ENCODE peak calls at places on chromosome 16, in six cellular contexts. A is esophagus squamous epithelium; G is KBM-7; N is stimulated activated CD8-positive, alpha-beta memory T cell treated with anti-CD3 and anti-CD28 coated beads, Interleukin-4, amount 100 ng/mL, for 1 hour; V is activated CD8-positive, alpha-beta T cell treated with anti-CD3 and anti-CD28 coated beads, Interleukin-2, amount 10 ng/mL, durations not matched to agents 7 days and 5 days; C is SJSA1. L is an unnamed sample.

GRCh38 chr16:15770512-15770911 is 86.3 kb downstream of the MYH11 start:
- DNase-seq in A (no peak), G (no peak), N (no peak), V (no peak), C (no peak), L (no peak)

GRCh38 chr16:46830417-46830901 is 521 bp downstream of the C16orf87 start:
- DNase-seq in A (no peak), G (no peak), N (peak; percentile 4), V (peak; percentile 52), C (no peak), L (no peak)

GRCh38 chr16:74730049-74730683 is 29.5 kb upstream of the MLKL start:
- DNase-seq in A (no peak), G (peak; percentile 42), N (no peak), V (no peak), C (no peak), L (no peak)

GRCh38 chr16:512802-513201 is 14.7 kb upstream of the CAPN15 start:
- DNase-seq in A (no peak), G (no peak), N (no peak), V (no peak), C (no peak), L (no peak)

GRCh38 chr16:67719778-67720144 is 645 bp upstream of the GFOD2 start:
- DNase-seq in A (no peak), G (peak; percentile 32), N (peak; percentile 14), V (peak; percentile 46), C (no peak), L (peak; percentile 25)

GRCh38 chr16:88846088-88846487 is 10.7 kb downstream of the GALNS start:
- DNase-seq in A (no peak), G (no peak), N (no peak), V (no peak), C (no peak), L (no peak)

GRCh38 chr16:28297784-28298510 is 5.6 kb downstream of the SBK1 start:
- DNase-seq in A (no peak), G (no peak), N (no peak), V (peak; percentile 58), C (no peak), L (no peak)

GRCh38 chr16:54649846-54650245 is 280.8 kb upstream of the IRX5 start:
- DNase-seq in A (no peak), G (no peak), N (no peak), V (no peak), C (no peak), L (no peak)

GRCh38 chr16:29154676-29155121 is 169.8 kb downstream of the LAT start:
- DNase-seq in A (no peak), G (no peak), N (no peak), V (no peak), C (peak; percentile 75), L (no peak)

GRCh38 chr16:57367111-57367752 is 5.1 kb upstream of the CX3CL1 start:
- DNase-seq in A (no peak), G (no peak), N (no peak), V (no peak), C (no peak), L (no peak)

GRCh38 chr16:73771676-73772075 is 524.9 kb upstream of the PSMD7 start:
- DNase-seq in A (no peak), G (peak; percentile 5), N (no peak), V (no peak), C (no peak), L (no peak)

GRCh38 chr16:57993452-57993851 is 7.0 kb downstream of the ZNF319 start:
- DNase-seq in A (no peak), G (no peak), N (no peak), V (no peak), C (peak; percentile 73), L (no peak)

GRCh38 chr16:81803332-81803731 is 24.2 kb downstream of the PLCG2 start:
- DNase-seq in A (no peak), G (no peak), N (no peak), V (no peak), C (no peak), L (no peak)

GRCh38 chr16:89155184-89155679 is 16.3 kb upstream of the CDH15 start:
- DNase-seq in A (no peak), G (no peak), N (no peak), V (no peak), C (no peak), L (no peak)

GRCh38 chr16:8887952-8888560 is 5.9 kb downstream of the LITAFD start:
- DNase-seq in A (no peak), G (no peak), N (no peak), V (no peak), C (peak; percentile 92), L (no peak)

GRCh38 chr16:57299009-57299718 is 14.7 kb upstream of the PLLP start:
- DNase-seq in A (no peak), G (no peak), N (no peak), V (no peak), C (peak; percentile 81), L (no peak)

GRCh38 chr16:72501739-72502653 is 330.0 kb upstream of the PMFBP1 start:
- DNase-seq in A (no peak), G (peak; percentile 78), N (no peak), V (peak; percentile 63), C (peak; percentile 61), L (peak; percentile 69)

GRCh38 chr16:85429776-85430522 is 183.2 kb upstream of the GSE1 start:
- DNase-seq in A (no peak), G (no peak), N (no peak), V (no peak), C (peak; percentile 31), L (no peak)

GRCh38 chr16:71883193-71883848 is 661 bp downstream of the ZNF821 start:
- DNase-seq in A (no peak), G (peak; percentile 37), N (no peak), V (peak; percentile 51), C (no peak), L (no peak)

GRCh38 chr16:28606291-28607115 is 3.3 kb downstream of the SULT1A1 start:
- DNase-seq in A (no peak), G (no peak), N (no peak), V (no peak), C (no peak), L (no peak)

GRCh38 chr16:6016530-6017184 is 919.1 kb upstream of the EEF2KMT start:
- DNase-seq in A (no peak), G (peak; percentile 42), N (no peak), V (no peak), C (no peak), L (no peak)

GRCh38 chr16:10080031-10080772 is 102.0 kb downstream of the GRIN2A start:
- DNase-seq in A (no peak), G (no peak), N (no peak), V (no peak), C (no peak), L (no peak)

L was measured in NCI-H460.